ENCODE peak calls at places on chromosomes 3 and 15, in four cellular contexts. O is K562, P is WTC11, Y is HepG2. W is an unnamed sample.

GRCh38 chr3:158801200-158801599 is 654 bp upstream of the MFSD1 start:
- DNase-seq in O (peak), P (no peak), Y (no peak), W (no peak)

GRCh38 chr15:50783895-50784294 is 18.4 kb upstream of the SPPL2A start:
- DNase-seq in O (no peak), P (no peak), Y (no peak), W (no peak)

GRCh38 chr15:25435474-25436243 is 3.2 kb downstream of the UBE3A start:
- DNase-seq in O (no peak), P (no peak), Y (no peak), W (no peak)

GRCh38 chr3:278300-279064 is 81.9 kb downstream of the CHL1 start:
- DNase-seq in O (no peak), P (no peak), Y (no peak), W (no peak)

GRCh38 chr3:25821746-25822573 is 32.1 kb downstream of the OXSM start:
- DNase-seq in O (no peak), P (no peak), Y (no peak), W (no peak)

GRCh38 chr3:113698891-113699465 is 2.5 kb upstream of the USF3 start:
- DNase-seq in O (no peak), P (peak), Y (no peak), W (no peak)

GRCh38 chr15:36965561-36966342 is 134.6 kb downstream of the MEIS2 start:
- DNase-seq in O (no peak), P (no peak), Y (no peak), W (no peak)

GRCh38 chr3:40382617-40382979 is 4.4 kb upstream of the ENTPD3 start:
- DNase-seq in O (peak), P (no peak), Y (peak), W (no peak)

GRCh38 chr3:125186261-125186770 is 26.2 kb downstream of the SLC12A8 start:
- DNase-seq in O (peak), P (no peak), Y (no peak), W (no peak)

GRCh38 chr3:56612146-56612545 is 55.2 kb downstream of the CCDC66 start:
- DNase-seq in O (no peak), P (no peak), Y (no peak), W (no peak)

GRCh38 chr3:149367021-149367840 is 10.2 kb downstream of the TM4SF1 start:
- DNase-seq in O (no peak), P (no peak), Y (peak), W (no peak)

GRCh38 chr15:32979710-32980109 is 214.8 kb downstream of the FMN1 start:
- DNase-seq in O (no peak), P (no peak), Y (no peak), W (no peak)

GRCh38 chr3:172040976-172041963 is 1.9 kb downstream of the FNDC3B start:
- DNase-seq in O (no peak), P (peak), Y (no peak), W (no peak)

GRCh38 chr3:55489804-55490132 is 2.7 kb upstream of the WNT5A start:
- DNase-seq in O (no peak), P (peak), Y (no peak), W (no peak)

GRCh38 chr3:195056506-195056905 is 214.5 kb downstream of the XXYLT1 start:
- DNase-seq in O (no peak), P (no peak), Y (no peak), W (no peak)

GRCh38 chr3:49017646-49017977 is 768 bp downstream of the DALRD3 start:
- DNase-seq in O (peak), P (no peak), Y (no peak), W (no peak)

GRCh38 chr3:129695203-129695602 is 88.7 kb upstream of the PLXND1 start:
- DNase-seq in O (no peak), P (no peak), Y (no peak), W (no peak)

GRCh38 chr3:73614385-73614784 is 10.4 kb downstream of the PDZRN3 start:
- DNase-seq in O (no peak), P (no peak), Y (no peak), W (no peak)

GRCh38 chr3:183980408-183980807 is 37.3 kb downstream of the ABCC5 start:
- DNase-seq in O (no peak), P (no peak), Y (no peak), W (no peak)

GRCh38 chr15:38945551-38946298 is 381.1 kb upstream of the RASGRP1 start:
- DNase-seq in O (no peak), P (no peak), Y (no peak), W (no peak)

GRCh38 chr15:31034152-31034551 is 42.7 kb upstream of the MTMR10 start:
- DNase-seq in O (no peak), P (no peak), Y (no peak), W (no peak)

GRCh38 chr15:38536201-38536676 is 28.4 kb downstream of the RASGRP1 start:
- DNase-seq in O (no peak), P (no peak), Y (no peak), W (no peak)

GRCh38 chr3:30180305-30181275 is 425.8 kb upstream of the TGFBR2 start:
- DNase-seq in O (no peak), P (no peak), Y (no peak), W (no peak)

GRCh38 chr3:139127101-139127500 is 82.4 kb upstream of the PRR23C start:
- DNase-seq in O (no peak), P (no peak), Y (no peak), W (no peak)

GRCh38 chr3:66712210-66712609 is 211.4 kb upstream of the LRIG1 start:
- DNase-seq in O (no peak), P (no peak), Y (no peak), W (no peak)

GRCh38 chr3:39038165-39038564 is 13.6 kb downstream of the SCN11A start:
- DNase-seq in O (no peak), P (no peak), Y (no peak), W (no peak)

GRCh38 chr3:185103359-185104127 is 49.3 kb downstream of the C3orf70 start:
- DNase-seq in O (no peak), P (no peak), Y (peak), W (no peak)

GRCh38 chr3:138850151-138850550 is 15.4 kb upstream of the PIK3CB start:
- DNase-seq in O (no peak), P (no peak), Y (no peak), W (no peak)

GRCh38 chr15:59420986-59421618 is 16.9 kb upstream of the FAM81A start:
- DNase-seq in O (no peak), P (peak), Y (no peak), W (no peak)

GRCh38 chr3:53311882-53312281 is 35.5 kb downstream of the DCP1A start:
- DNase-seq in O (no peak), P (no peak), Y (no peak), W (no peak)

GRCh38 chr3:193954752-193955151 is 181.2 kb upstream of the HES1 start:
- DNase-seq in O (no peak), P (no peak), Y (no peak), W (no peak)

GRCh38 chr3:133058831-133059230 is 20.6 kb downstream of the TMEM108 start:
- DNase-seq in O (no peak), P (no peak), Y (no peak), W (no peak)

GRCh38 chr3:122416966-122417365 is 1.1 kb upstream of the WDR5B start:
- DNase-seq in O (no peak), P (no peak), Y (no peak), W (no peak)

GRCh38 chr3:49469037-49469875 is 811 bp upstream of the DAG1 start:
- DNase-seq in O (peak), P (peak), Y (peak), W (peak)

GRCh38 chr3:56144792-56145191 is 323.5 kb downstream of the ERC2 start:
- DNase-seq in O (no peak), P (no peak), Y (no peak), W (no peak)

GRCh38 chr3:38521391-38521987 is 25.3 kb downstream of the EXOG start:
- DNase-seq in O (peak), P (peak), Y (peak), W (peak)

GRCh38 chr15:99506399-99506798 is 59.4 kb upstream of the MEF2A start:
- DNase-seq in O (no peak), P (no peak), Y (no peak), W (no peak)

GRCh38 chr3:76405196-76405595 is 619.8 kb upstream of the ZNF717 start:
- DNase-seq in O (no peak), P (no peak), Y (no peak), W (no peak)

GRCh38 chr3:98971183-98971681 is 69.7 kb upstream of the DCBLD2 start:
- DNase-seq in O (no peak), P (no peak), Y (peak), W (no peak)

DNA sequence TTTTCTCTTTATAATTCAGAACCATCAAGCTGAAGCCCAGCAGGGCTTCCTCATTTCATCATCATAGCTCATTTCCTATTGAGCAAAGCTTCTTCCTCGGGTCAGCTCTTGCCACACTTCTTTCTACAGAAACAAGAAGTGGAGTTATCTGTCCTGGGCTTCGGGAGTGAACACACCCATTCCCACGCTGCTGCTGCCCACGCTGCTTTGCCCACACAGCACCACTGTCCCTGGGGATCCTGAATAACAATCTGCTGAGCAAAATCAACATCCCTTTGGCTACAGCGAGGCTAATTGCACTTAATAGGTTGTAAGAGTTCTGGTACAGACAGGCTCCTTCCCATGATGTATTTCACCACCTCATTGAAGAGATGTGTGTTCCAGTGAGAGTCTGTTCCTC is 23.7 kb downstream of the CEP19 start:
- DNase-seq in O (no peak), P (no peak), Y (no peak), W (no peak)
- TF ChIP-seq ELF4 in O (no peak), P (no peak), Y (no peak), W (no peak)

GRCh38 chr15:48250640-48251076 is 44.6 kb downstream of the SLC12A1 start:
- DNase-seq in O (peak), P (peak), Y (peak), W (peak)
- TF ChIP-seq SP1 in O (no peak), P (no peak), Y (no peak), W (no peak)

GRCh38 chr3:189655617-189656016 is 24.4 kb downstream of the TP63 start:
- DNase-seq in O (no peak), P (no peak), Y (no peak), W (no peak)

GRCh38 chr3:189646902-189647542 is 15.8 kb downstream of the TP63 start:
- DNase-seq in O (no peak), P (no peak), Y (no peak), W (no peak)

DNA sequence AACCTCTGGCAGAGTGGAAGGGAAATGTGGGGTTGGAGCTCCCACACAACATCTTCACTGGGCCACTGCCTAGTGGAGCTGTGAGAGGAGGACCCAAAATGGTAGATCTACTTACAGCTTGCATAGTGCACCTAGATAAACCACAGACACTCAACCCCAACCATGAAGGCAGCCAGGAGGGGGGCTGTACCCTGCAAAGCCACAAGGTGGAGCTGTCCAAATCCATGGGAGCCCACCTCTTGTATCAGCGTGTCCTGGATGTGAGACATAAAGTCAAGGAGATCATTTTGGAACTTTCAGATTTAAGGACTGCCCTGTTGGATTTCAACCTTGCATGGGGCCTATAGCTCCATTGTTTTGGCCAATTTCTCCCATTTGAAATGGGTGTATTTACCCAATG is 20.9 kb downstream of the TP63 start:
- DNase-seq in O (no peak), P (peak), Y (peak), W (peak)
- TF ChIP-seq ELF4 in O (no peak), P (no peak), Y (no peak), W (no peak)

GRCh38 chr3:13005301-13005700 is 67.9 kb downstream of the IQSEC1 start:
- DNase-seq in O (no peak), P (no peak), Y (no peak), W (no peak)

GRCh38 chr3:13006216-13006990 is 66.8 kb downstream of the IQSEC1 start:
- DNase-seq in O (no peak), P (no peak), Y (no peak), W (no peak)

GRCh38 chr3:12999147-13000140 is 73.8 kb downstream of the IQSEC1 start:
- DNase-seq in O (peak), P (no peak), Y (peak), W (no peak)

GRCh38 chr3:13004376-13004775 is 68.9 kb downstream of the IQSEC1 start:
- DNase-seq in O (no peak), P (no peak), Y (no peak), W (no peak)

DNA sequence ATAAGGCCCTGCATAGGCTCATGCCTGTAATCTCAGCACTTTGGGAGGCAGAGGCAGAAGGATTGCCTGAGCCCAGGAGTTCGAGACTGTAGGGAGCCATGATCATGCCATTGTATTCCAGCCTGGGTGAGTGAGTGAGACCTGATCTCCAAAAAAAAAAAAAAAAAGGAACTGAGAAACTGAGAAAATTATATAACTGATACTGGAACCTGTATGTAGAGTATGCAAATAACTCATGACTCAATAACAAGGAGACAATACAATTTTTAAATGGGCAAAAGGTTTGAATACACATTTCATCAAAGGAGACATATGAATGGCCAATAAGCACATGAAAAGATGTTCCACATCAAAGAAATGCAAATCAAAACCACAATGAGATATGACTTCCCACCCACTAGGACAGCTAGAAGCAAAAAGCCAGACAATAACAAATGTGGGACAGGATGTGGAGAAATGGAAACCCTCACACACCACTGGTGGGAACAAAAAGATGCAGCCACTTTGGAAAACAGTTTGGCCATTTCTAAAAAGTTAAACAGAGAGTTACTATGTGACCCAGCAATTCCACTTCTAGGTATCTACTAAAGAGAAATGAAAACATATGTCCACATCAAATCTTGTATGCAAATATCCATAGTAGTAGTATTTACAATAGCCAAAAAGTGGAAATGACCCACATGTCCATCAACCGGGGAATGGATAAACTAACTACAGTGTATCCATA is 70.7 kb downstream of the IQSEC1 start:
- DNase-seq in O (no peak), P (no peak), Y (no peak), W (no peak)
- TF ChIP-seq SP1 in O (peak), P (no peak), Y (no peak), W (no peak)

GRCh38 chr3:46960801-46961200 is 15.7 kb downstream of the CCDC12 start:
- DNase-seq in O (no peak), P (no peak), Y (no peak), W (no peak)
- TF ChIP-seq ELF4 in O (no peak), P (no peak), Y (no peak), W (no peak)

GRCh38 chr3:57910988-57911387 is 97.2 kb upstream of the FLNB start:
- DNase-seq in O (no peak), P (no peak), Y (peak), W (no peak)
- TF ChIP-seq SP1 in O (no peak), P (no peak), Y (no peak), W (no peak)

GRCh38 chr3:175383366-175383765 is 524.2 kb downstream of the NAALADL2 start:
- DNase-seq in O (no peak), P (no peak), Y (no peak), W (no peak)
- TF ChIP-seq ELF4 in O (no peak), P (no peak), Y (no peak), W (no peak)

GRCh38 chr15:53979051-53979788 is 979 bp downstream of the UNC13C start:
- DNase-seq in O (no peak), P (no peak), Y (no peak), W (no peak)

GRCh38 chr15:53982281-53982680 is 4.0 kb downstream of the UNC13C start:
- DNase-seq in O (no peak), P (no peak), Y (no peak), W (no peak)

GRCh38 chr15:53976844-53977392 is 1.3 kb upstream of the UNC13C start:
- DNase-seq in O (no peak), P (peak), Y (peak), W (peak)

GRCh38 chr15:53974813-53975212 is 3.4 kb upstream of the UNC13C start:
- DNase-seq in O (no peak), P (no peak), Y (no peak), W (no peak)

DNA sequence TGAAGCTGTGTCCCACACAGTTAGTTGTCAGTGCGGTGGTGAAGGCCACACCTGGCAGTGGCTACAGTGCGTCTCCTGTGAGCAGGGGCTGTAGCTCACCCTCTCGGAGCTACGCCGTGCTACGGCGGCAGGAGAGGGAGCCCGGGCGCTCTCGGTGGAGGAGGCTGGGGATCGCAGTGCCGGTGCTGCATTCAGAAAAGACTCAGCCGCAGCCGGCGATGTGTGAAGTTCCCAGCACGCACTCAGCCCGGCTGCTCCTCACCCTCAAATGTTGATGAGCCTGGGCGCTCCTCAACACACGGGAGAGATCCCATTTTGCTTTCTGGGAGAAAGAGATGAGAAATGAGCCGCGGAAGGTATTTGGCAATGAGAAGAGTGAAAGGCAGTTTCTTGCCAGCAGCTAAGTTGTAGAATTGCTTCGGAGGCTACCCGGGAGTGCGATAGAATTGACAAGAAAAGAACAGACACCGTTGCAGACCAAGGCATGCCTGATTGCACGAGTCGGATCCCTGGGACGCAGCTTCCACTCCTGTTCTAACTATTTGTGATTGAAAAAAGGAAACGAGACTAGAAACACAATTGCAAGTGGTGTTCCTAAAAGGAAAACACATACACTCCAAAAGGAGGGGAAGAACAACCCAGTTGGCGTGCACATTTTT is at the start of gene UNC13C:
- DNase-seq in O (no peak), P (peak), Y (peak), W (peak)
- TF ChIP-seq SP1 in O (no peak), P (no peak), Y (no peak), W (no peak)